ENCODE peak calls at places on chromosomes 11 and 22, in four cellular contexts. A is PC-3, E is HCT116, X is GM23248. H is an unnamed sample. For H3K79me2, the result is how much of the 10 kb centered on the place peaks cover.

GRCh38 chr22:19757140-19757984 is 3.2 kb upstream of the TBX1 start:
- DNase-seq in X (no peak), A (no peak), E (no peak), H (peak)

GRCh38 chr11:128757235-128757711 is 63.4 kb downstream of the FLI1 start:
- DNase-seq in X (peak), A (peak), E (peak), H (no peak)

GRCh38 chr11:75063732-75064314 is 32.9 kb downstream of the OR2AT4 start:
- DNase-seq in E (no peak), X (peak), A (peak), H (no peak)

GRCh38 chr11:88552377-88553029 is 215.0 kb upstream of the CTSC start:
- DNase-seq in A (peak), E (peak), X (peak), H (peak)

GRCh38 chr11:34570584-34570983 is 50.3 kb upstream of the EHF start:
- DNase-seq in E (no peak), X (no peak), A (peak), H (no peak)

GRCh38 chr11:112769170-112769569 is 192.1 kb upstream of the NCAM1 start:
- DNase-seq in X (no peak), A (no peak), E (no peak), H (no peak)

GRCh38 chr11:73325036-73325981 is 17.2 kb downstream of the ARHGEF17 start:
- DNase-seq in A (no peak), X (peak), E (no peak), H (no peak)

GRCh38 chr11:80163441-80163840 is 722.6 kb upstream of the TENM4 start:
- DNase-seq in A (peak), X (no peak), E (no peak), H (no peak)

GRCh38 chr11:47001666-47002285 is 65.2 kb downstream of the CSTPP1 start:
- DNase-seq in X (peak), E (no peak), A (no peak), H (peak)

GRCh38 chr22:17943533-17944204 is 80.7 kb downstream of the MICAL3 start:
- DNase-seq in A (no peak), X (no peak), E (no peak), H (no peak)

GRCh38 chr11:111910637-111911562 is 670 bp downstream of the CRYAB start:
- DNase-seq in X (peak), A (no peak), E (no peak), H (no peak)

GRCh38 chr22:25092119-25092518 is 107.5 kb upstream of the CRYBB3 start:
- DNase-seq in E (no peak), X (no peak), A (no peak), H (no peak)

GRCh38 chr22:44497218-44497903 is 672 bp downstream of the RTL6 start:
- DNase-seq in A (no peak), X (peak), E (no peak), H (peak)

GRCh38 chr22:43821606-43822425 is 9.7 kb upstream of the EFCAB6 start:
- DNase-seq in X (no peak), E (no peak), A (no peak), H (no peak)

GRCh38 chr11:28679795-28680194 is 571.6 kb downstream of the METTL15 start:
- DNase-seq in E (no peak), X (peak), A (no peak), H (no peak)

GRCh38 chr11:96222102-96222501 is 120.9 kb downstream of the MAML2 start:
- DNase-seq in X (peak), E (no peak), A (no peak), H (no peak)

GRCh38 chr11:126343051-126343450 is 12.4 kb upstream of the ST3GAL4 start:
- DNase-seq in E (no peak), A (no peak), X (no peak), H (no peak)

GRCh38 chr11:89293966-89294679 is 116.4 kb downstream of the TYR start:
- DNase-seq in A (no peak), E (no peak), X (peak), H (peak)

GRCh38 chr11:21975242-21975641 is 217.6 kb upstream of the ANO5 start:
- DNase-seq in X (no peak), E (no peak), A (no peak), H (peak)

DNA sequence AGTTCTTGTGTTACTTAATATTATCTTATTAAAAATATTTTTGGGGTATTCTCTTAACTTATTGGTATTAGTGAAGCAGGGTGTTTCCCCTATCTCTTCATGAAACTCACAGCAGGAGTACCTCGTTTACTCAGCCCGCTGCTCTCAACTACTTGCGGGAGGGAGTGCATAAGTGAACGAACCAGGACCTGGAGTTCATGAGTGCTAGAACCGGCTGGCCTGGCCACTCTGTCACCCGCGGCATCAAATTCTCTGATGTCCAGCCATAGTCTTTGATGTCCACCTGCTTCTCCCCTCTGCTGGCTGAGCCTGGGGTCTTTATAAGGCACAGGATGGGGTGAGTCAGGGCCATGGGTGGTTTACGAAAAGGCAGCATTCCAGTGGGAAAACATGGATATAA is 216.7 kb upstream of the ANO5 start:
- DNase-seq in A (no peak), X (no peak), E (no peak), H (no peak)
- TF ChIP-seq EZH2phosphoT487 in A (no peak), X (no peak), E (no peak), H (no peak)

DNA sequence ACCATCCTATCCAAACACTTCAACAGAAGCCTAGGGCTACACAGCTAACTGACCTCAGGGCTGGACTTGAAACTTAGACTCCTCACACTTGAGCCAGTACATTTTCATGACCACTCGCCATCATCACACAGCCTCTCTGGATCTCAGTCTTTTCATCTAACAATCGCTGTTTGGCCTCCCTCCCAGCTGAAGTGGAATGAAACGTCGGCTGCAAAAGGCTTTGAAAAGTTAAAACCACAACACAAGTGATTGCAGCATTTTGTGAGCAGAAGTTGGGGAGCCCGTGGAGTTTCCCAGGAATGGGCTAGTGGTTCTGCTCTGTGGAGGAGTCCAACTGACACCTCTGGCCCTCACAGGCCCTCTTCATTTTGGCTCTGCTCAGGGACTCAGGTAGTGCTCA is 35.9 kb upstream of the TRIM29 start:
- DNase-seq in E (no peak), X (no peak), A (no peak), H (no peak)
- H3K79me2 ChIP-seq in E (under half), X (under half), A (under half), H (under half)

GRCh38 chr11:19697721-19698121 is 14.9 kb upstream of the NAV2 start:
- DNase-seq in X (no peak), A (no peak), E (no peak), H (peak)
- TF ChIP-seq EZH2phosphoT487 in X (no peak), A (no peak), E (no peak), H (no peak)

GRCh38 chr11:107453594-107454286 is 3.9 kb downstream of the CWF19L2 start:
- DNase-seq in X (no peak), A (no peak), E (no peak), H (no peak)
- H3K79me2 ChIP-seq in X (under half), A (under half), E (half or more), H (half or more)

GRCh38 chr22:39556970-39557811 is 13.4 kb upstream of the CACNA1I start:
- DNase-seq in A (no peak), E (no peak), X (peak), H (peak)
- TF ChIP-seq EZH2phosphoT487 in A (no peak), E (no peak), X (peak), H (peak)

DNA sequence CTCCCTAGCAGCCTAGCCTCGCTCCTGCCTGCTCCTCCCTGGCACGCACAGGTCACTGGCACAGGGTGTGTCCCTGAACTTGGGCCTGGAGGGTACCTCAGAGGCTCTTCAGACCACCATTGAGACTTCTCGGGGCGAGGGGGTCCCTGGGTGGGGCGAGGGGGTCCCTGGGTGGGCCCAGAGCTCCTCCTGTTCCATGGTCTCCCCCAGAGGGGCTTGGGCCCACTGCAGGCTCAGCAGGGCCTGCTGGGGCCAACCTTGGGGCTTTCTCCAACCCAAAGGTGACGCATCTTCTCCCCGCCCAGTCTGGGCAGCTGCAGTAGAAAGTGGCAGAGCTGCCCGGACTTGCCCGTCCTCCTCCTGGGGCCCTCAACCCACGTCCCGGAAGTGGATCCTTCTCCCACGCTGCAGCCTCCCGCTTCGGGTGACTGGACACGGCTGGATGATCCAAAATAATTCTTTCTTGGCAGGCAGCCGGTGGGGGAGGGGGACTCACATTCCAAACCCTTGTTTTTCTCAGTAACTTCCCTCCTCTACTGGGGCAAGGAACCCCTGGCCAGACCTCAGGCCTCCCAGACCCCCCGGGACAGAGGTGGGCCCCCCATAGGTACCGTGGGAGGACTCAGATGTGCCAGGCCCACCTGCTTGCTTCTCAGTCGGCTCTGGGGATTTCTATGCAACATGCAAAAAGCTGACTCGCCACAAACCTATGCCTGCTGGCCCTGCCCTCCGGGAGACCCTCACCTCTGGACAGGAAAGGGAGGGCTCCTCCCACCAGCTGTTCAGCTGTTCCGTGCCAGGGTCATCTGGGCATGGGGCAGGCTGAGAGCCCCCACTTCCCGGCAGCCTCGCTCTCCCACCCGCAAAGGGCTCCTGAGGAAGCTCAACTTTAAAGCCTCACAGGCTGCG is 1.5 kb downstream of the PLXNB2 start:
- DNase-seq in E (peak), A (peak), X (peak), H (peak)
- H3K79me2 ChIP-seq in E (half or more), A (half or more), X (half or more), H (half or more)

GRCh38 chr11:130407978-130408377 is 20.4 kb downstream of the ADAMTS8 start:
- DNase-seq in E (peak), X (peak), A (peak), H (no peak)
- TF ChIP-seq EZH2phosphoT487 in E (no peak), X (no peak), A (no peak), H (no peak)

DNA sequence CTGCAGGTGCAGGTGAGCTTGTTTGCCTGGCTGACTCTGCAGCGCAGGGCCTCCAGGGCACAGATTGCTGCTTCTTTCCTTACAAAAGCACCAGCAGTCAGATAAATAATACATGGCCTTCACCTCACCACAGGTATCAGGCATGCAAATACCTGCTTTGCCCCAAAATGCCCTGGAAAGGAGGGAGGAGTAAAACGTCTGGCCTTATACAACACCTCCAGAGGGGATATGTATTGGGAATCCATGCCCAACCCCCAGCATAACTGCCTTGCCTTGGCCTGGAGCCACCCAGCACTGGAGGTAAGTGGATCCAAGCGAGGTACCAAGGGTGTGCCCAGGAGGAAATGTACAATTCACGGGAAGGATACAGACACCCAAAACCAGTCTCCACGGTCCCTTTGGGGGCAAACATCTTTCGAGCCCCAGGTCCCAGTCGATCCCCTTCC is 860 bp downstream of the TMEM184B start:
- DNase-seq in E (no peak), A (peak), X (peak), H (peak)
- H3K79me2 ChIP-seq in E (half or more), A (half or more), X (half or more), H (half or more)

DNA sequence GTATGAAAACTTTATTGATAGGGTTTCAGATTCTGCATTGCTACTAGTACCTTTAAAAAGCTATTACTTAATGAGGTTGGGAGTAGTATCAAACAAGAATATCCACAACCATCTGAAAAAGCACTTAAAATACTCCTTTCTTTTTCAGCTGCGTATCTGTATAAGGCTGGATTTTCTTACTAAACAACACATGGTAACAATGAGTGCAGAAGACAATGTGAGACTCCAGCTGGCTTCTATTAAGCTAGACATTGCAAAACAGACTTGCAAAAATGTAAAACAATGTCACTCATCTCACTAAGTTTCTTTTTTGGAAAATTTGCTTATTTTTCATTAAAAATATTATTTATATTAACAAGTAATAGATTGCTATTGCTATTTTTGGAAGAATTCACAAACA is 132.6 kb downstream of the WNT11 start:
- DNase-seq in A (no peak), E (no peak), X (peak), H (no peak)
- TF ChIP-seq EZH2phosphoT487 in A (no peak), E (no peak), X (no peak), H (no peak)

H was measured in neural progenitor cell.